ENCODE peak calls at places on chromosomes 4 and X, in five cellular contexts. F, C, B, T and I are unnamed samples.

GRCh38 chr4:149719806-149720205 is 95.8 kb downstream of the IQCM start:
- DNase-seq in F (no peak), C (no peak), B (no peak), T (no peak), I (no peak)

GRCh38 chr4:25667931-25668557 is 12.4 kb downstream of the SLC34A2 start:
- DNase-seq in F (no peak), C (no peak), B (no peak), T (no peak), I (no peak)

GRCh38 chr4:142416711-142417275 is 429.3 kb downstream of the INPP4B start:
- DNase-seq in F (peak; percentile 52), C (no peak), B (no peak), T (no peak), I (no peak)

GRCh38 chr4:108049406-108049805 is 59.7 kb downstream of the HADH start:
- DNase-seq in F (no peak), C (no peak), B (no peak), T (no peak), I (no peak)

GRCh38 chr4:128868758-128869157 is 59.3 kb downstream of the JADE1 start:
- DNase-seq in F (peak; percentile 57), C (no peak), B (no peak), T (no peak), I (no peak)

GRCh38 chr4:36274158-36274557 is 7.3 kb upstream of the DTHD1 start:
- DNase-seq in F (no peak), C (no peak), B (no peak), T (no peak), I (no peak)

GRCh38 chr4:105542032-105542431 is 10.4 kb upstream of the ARHGEF38 start:
- DNase-seq in F (no peak), C (no peak), B (no peak), T (no peak), I (no peak)

GRCh38 chr4:16684083-16684482 is 214.4 kb downstream of the LDB2 start:
- DNase-seq in F (peak; percentile 85), C (peak; percentile 86), B (no peak), T (no peak), I (no peak)

GRCh38 chr4:181737744-181738143 is 505.5 kb upstream of the TENM3 start:
- DNase-seq in F (no peak), C (peak; percentile 4), B (no peak), T (no peak), I (no peak)

GRCh38 chrX:107716045-107716684 is 59.4 kb downstream of the TSC22D3 start:
- DNase-seq in F (peak; percentile 53), C (peak; percentile 34), B (peak; percentile 24), T (no peak), I (peak; percentile 33)

GRCh38 chr4:183362916-183363542 is 40.8 kb upstream of the CLDN24 start:
- DNase-seq in F (peak; percentile 64), C (no peak), B (no peak), T (no peak), I (no peak)

GRCh38 chr4:54904953-54905352 is 220.4 kb downstream of the KDR start:
- DNase-seq in F (no peak), C (no peak), B (no peak), T (no peak), I (no peak)

GRCh38 chr4:138448169-138448568 is 206.0 kb upstream of the SLC7A11 start:
- DNase-seq in F (no peak), C (no peak), B (no peak), T (no peak), I (no peak)

GRCh38 chr4:184596617-184597185 is 52.5 kb downstream of the CASP3 start:
- DNase-seq in F (no peak), C (no peak), B (no peak), T (no peak), I (no peak)

GRCh38 chrX:9698566-9698965 is 67.1 kb downstream of the GPR143 start:
- DNase-seq in F (no peak), C (no peak), B (no peak), T (no peak), I (no peak)

GRCh38 chrX:47840106-47840505 is 3.4 kb downstream of the ZNF81 start:
- DNase-seq in F (no peak), C (no peak), B (no peak), T (no peak), I (no peak)

GRCh38 chr4:41542526-41543270 is 4.7 kb downstream of the LIMCH1 start:
- DNase-seq in F (no peak), C (no peak), B (no peak), T (no peak), I (no peak)

GRCh38 chr4:187475901-187476300 is 519.7 kb upstream of the ZFP42 start:
- DNase-seq in F (no peak), C (no peak), B (no peak), T (no peak), I (no peak)

GRCh38 chr4:159069922-159070321 is 33.0 kb upstream of the RAPGEF2 start:
- DNase-seq in F (peak; percentile 72), C (peak; percentile 80), B (no peak), T (no peak), I (no peak)

GRCh38 chr4:176359590-176359989 is 39.8 kb downstream of the SPCS3 start:
- DNase-seq in F (peak; percentile 87), C (peak; percentile 91), B (no peak), T (no peak), I (no peak)

GRCh38 chr4:11529625-11530201 is 101.0 kb upstream of the HS3ST1 start:
- DNase-seq in F (no peak), C (no peak), B (no peak), T (no peak), I (no peak)

GRCh38 chrX:56793533-56794320 is 64.7 kb downstream of the NBDY start:
- DNase-seq in F (peak; percentile 54), C (no peak), B (no peak), T (no peak), I (no peak)

GRCh38 chrX:45768666-45769065 is 568.0 kb upstream of the DIPK2B start:
- DNase-seq in F (peak; percentile 45), C (no peak), B (no peak), T (no peak), I (no peak)

GRCh38 chrX:45774961-45775360 is 574.3 kb upstream of the DIPK2B start:
- DNase-seq in F (peak; percentile 88), C (peak; percentile 79), B (no peak), T (no peak), I (peak; percentile 83)

GRCh38 chrX:45771114-45771513 is 570.4 kb upstream of the DIPK2B start:
- DNase-seq in F (peak; percentile 91), C (peak; percentile 74), B (no peak), T (no peak), I (peak; percentile 73)

GRCh38 chrX:45769919-45770582 is 569.4 kb upstream of the DIPK2B start:
- DNase-seq in F (peak; percentile 89), C (peak; percentile 87), B (peak; percentile 43), T (peak; percentile 26), I (peak; percentile 76)

GRCh38 chrX:45771560-45772340 is 571.1 kb upstream of the DIPK2B start:
- DNase-seq in F (peak; percentile 83), C (peak; percentile 71), B (peak; percentile 9), T (no peak), I (no peak)
- H3K4me1 ChIP-seq in F (peaks cover 41% of the 10 kb centered on the region), C (peaks cover 54% of the 10 kb centered on the region), B (peaks cover 22% of the 10 kb centered on the region), T (peaks cover 28% of the 10 kb centered on the region), I (no peaks in the 10 kb centered on the region)

DNA sequence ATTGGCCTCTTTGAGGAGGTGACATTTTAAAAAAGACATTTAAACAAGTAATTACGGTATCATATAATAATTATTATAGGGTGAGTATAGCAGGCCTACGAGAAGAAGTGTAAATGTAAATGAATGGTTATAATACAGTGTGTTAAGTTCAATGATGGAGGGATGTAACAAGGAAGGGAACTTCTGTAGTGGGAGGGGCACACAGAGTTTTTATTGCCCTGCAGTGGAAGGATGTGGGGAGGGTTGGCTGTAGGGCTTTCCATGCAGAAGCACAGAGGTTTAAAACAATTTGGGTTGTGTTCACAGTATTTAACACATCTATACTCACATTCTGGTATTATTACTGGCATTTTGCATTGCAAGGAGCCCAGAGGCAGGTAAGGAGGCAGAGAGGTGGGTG is 41.1 kb downstream of the AFF1 start:
- DNase-seq in F (no peak), C (no peak), B (no peak), T (no peak), I (no peak)
- H3K4me1 ChIP-seq in F (peaks cover 13% of the 10 kb centered on the region), C (peaks cover 13% of the 10 kb centered on the region), B (peaks cover 43% of the 10 kb centered on the region), T (peaks cover 10% of the 10 kb centered on the region), I (no peaks in the 10 kb centered on the region)

GRCh38 chr4:2875556-2875955 is 31.9 kb downstream of the ADD1 start:
- DNase-seq in F (no peak), C (no peak), B (no peak), T (no peak), I (no peak)
- H3K4me1 ChIP-seq in F (peaks cover 7% of the 10 kb centered on the region), C (peaks cover 30% of the 10 kb centered on the region), B (peaks cover 56% of the 10 kb centered on the region), T (peaks cover 23% of the 10 kb centered on the region), I (no peaks in the 10 kb centered on the region)

GRCh38 chrX:151816914-151817313 is 82.4 kb downstream of the CNGA2 start:
- DNase-seq in F (peak; percentile 48), C (peak; percentile 7), B (no peak), T (no peak), I (no peak)
- H3K4me1 ChIP-seq in F (peaks cover 17% of the 10 kb centered on the region), C (peaks cover 12% of the 10 kb centered on the region), B (no peaks in the 10 kb centered on the region), T (no peaks in the 10 kb centered on the region), I (no peaks in the 10 kb centered on the region)

GRCh38 chr4:147851135-147851534 is 119.2 kb downstream of the ARHGAP10 start:
- DNase-seq in F (no peak), C (no peak), B (no peak), T (no peak), I (no peak)
- H3K4me1 ChIP-seq in F (peaks cover 21% of the 10 kb centered on the region), C (peaks cover 56% of the 10 kb centered on the region), B (peaks cover 52% of the 10 kb centered on the region), T (peaks cover 86% of the 10 kb centered on the region), I (peaks cover 5% of the 10 kb centered on the region)

GRCh38 chr4:24561438-24562139 is 22.8 kb downstream of the DHX15 start:
- DNase-seq in F (no peak), C (no peak), B (no peak), T (no peak), I (no peak)
- H3K4me1 ChIP-seq in F (peaks cover 52% of the 10 kb centered on the region), C (peaks cover 44% of the 10 kb centered on the region), B (peaks cover 70% of the 10 kb centered on the region), T (peaks cover 60% of the 10 kb centered on the region), I (no peaks in the 10 kb centered on the region)

GRCh38 chr4:81652069-81652478 is 180.4 kb upstream of the RASGEF1B start:
- DNase-seq in F (no peak), C (no peak), B (no peak), T (no peak), I (no peak)
- H3K4me1 ChIP-seq in F (no peaks in the 10 kb centered on the region), C (peaks cover 4% of the 10 kb centered on the region), B (peaks cover 16% of the 10 kb centered on the region), T (peaks cover 5% of the 10 kb centered on the region), I (no peaks in the 10 kb centered on the region)

GRCh38 chr4:73714647-73715046 is 25.7 kb upstream of the CXCL8 start:
- DNase-seq in F (no peak), C (no peak), B (no peak), T (no peak), I (no peak)

GRCh38 chr4:73721419-73721818 is 18.9 kb upstream of the CXCL8 start:
- DNase-seq in F (peak; percentile 92), C (peak; percentile 87), B (no peak), T (no peak), I (no peak)

GRCh38 chr4:73715659-73716058 is 24.7 kb upstream of the CXCL8 start:
- DNase-seq in F (no peak), C (no peak), B (no peak), T (no peak), I (no peak)

GRCh38 chr4:73721901-73722300 is 18.5 kb upstream of the CXCL8 start:
- DNase-seq in F (peak; percentile 84), C (peak; percentile 45), B (no peak), T (no peak), I (no peak)

GRCh38 chr4:73718375-73719373 is 21.7 kb upstream of the CXCL8 start:
- DNase-seq in F (peak; percentile 72), C (peak; percentile 56), B (no peak), T (no peak), I (no peak)
- H3K4me1 ChIP-seq in F (peaks cover 46% of the 10 kb centered on the region), C (peaks cover 35% of the 10 kb centered on the region), B (peaks cover 43% of the 10 kb centered on the region), T (no peaks in the 10 kb centered on the region), I (no peaks in the 10 kb centered on the region)